ENCODE peak calls at places on chromosomes 4 and X, in four cellular contexts. One of them, this sample, is unnamed.
A peak's percentile ranks its signal among the peaks of the same experiment; 100 is the strongest.

GRCh38 chr4:1767058-1767769 is 25.9 kb upstream of the FGFR3 start:
- DNase-seq in Peyer's patch: no peak
- DNase-seq in HL-60: no peak
- DNase-seq in RWPE1: no peak
- DNase-seq in this sample: no peak

GRCh38 chr4:80694178-80694577 is 336.3 kb upstream of the BMP3 start:
- DNase-seq in RWPE1: peak; percentile 1
- DNase-seq in HL-60: no peak
- DNase-seq in Peyer's patch: no peak
- DNase-seq in this sample: no peak

GRCh38 chrX:108209006-108209554 is 117.5 kb downstream of the ATG4A start:
- DNase-seq in HL-60: no peak
- DNase-seq in RWPE1: no peak
- DNase-seq in Peyer's patch: no peak
- DNase-seq in this sample: no peak

GRCh38 chr4:55348436-55348835 is 2.4 kb downstream of the SRD5A3 start:
- DNase-seq in HL-60: no peak
- DNase-seq in RWPE1: no peak
- DNase-seq in Peyer's patch: no peak
- DNase-seq in this sample: no peak

GRCh38 chr4:135538698-135539097 is 1337.1 kb upstream of the PABPC4L start:
- DNase-seq in HL-60: no peak
- DNase-seq in Peyer's patch: peak; percentile 18
- DNase-seq in RWPE1: no peak
- DNase-seq in this sample: no peak

GRCh38 chr4:182240161-182241130 is 2.8 kb upstream of the TENM3 start:
- DNase-seq in HL-60: no peak
- DNase-seq in Peyer's patch: no peak
- DNase-seq in RWPE1: peak; percentile 35
- DNase-seq in this sample: no peak

GRCh38 chr4:77734928-77735327 is 84.2 kb downstream of the CNOT6L start:
- DNase-seq in RWPE1: peak; percentile 55
- DNase-seq in Peyer's patch: no peak
- DNase-seq in HL-60: peak; percentile 2
- DNase-seq in this sample: peak; percentile 14

GRCh38 chr4:110292994-110293744 is 94.8 kb upstream of the ELOVL6 start:
- DNase-seq in Peyer's patch: no peak
- DNase-seq in HL-60: no peak
- DNase-seq in RWPE1: no peak
- DNase-seq in this sample: no peak

GRCh38 chrX:40092808-40093435 is 4.8 kb downstream of the BCOR start:
- DNase-seq in HL-60: no peak
- DNase-seq in Peyer's patch: no peak
- DNase-seq in RWPE1: no peak
- DNase-seq in this sample: no peak

GRCh38 chr4:85475631-85476233 is 782 bp downstream of the ARHGAP24 start:
- DNase-seq in HL-60: no peak
- DNase-seq in RWPE1: no peak
- DNase-seq in Peyer's patch: no peak
- DNase-seq in this sample: no peak

GRCh38 chrX:136878423-136878822 is 2.1 kb downstream of the RBMX start:
- DNase-seq in Peyer's patch: no peak
- DNase-seq in RWPE1: no peak
- DNase-seq in HL-60: no peak
- DNase-seq in this sample: no peak

GRCh38 chr4:33625762-33626161 is 2618.6 kb downstream of the ARAP2 start:
- DNase-seq in RWPE1: no peak
- DNase-seq in Peyer's patch: no peak
- DNase-seq in HL-60: no peak
- DNase-seq in this sample: no peak

GRCh38 chrX:120512627-120513026 is 43.5 kb upstream of the LAMP2 start:
- DNase-seq in RWPE1: no peak
- DNase-seq in Peyer's patch: no peak
- DNase-seq in HL-60: no peak
- DNase-seq in this sample: no peak

GRCh38 chrX:120517936-120518335 is 42.8 kb downstream of the CUL4B start:
- DNase-seq in HL-60: no peak
- DNase-seq in RWPE1: no peak
- DNase-seq in Peyer's patch: no peak
- DNase-seq in this sample: no peak

GRCh38 chrX:120512222-120512621 is 43.1 kb upstream of the LAMP2 start:
- DNase-seq in Peyer's patch: no peak
- DNase-seq in HL-60: no peak
- DNase-seq in RWPE1: no peak
- DNase-seq in this sample: no peak

DNA sequence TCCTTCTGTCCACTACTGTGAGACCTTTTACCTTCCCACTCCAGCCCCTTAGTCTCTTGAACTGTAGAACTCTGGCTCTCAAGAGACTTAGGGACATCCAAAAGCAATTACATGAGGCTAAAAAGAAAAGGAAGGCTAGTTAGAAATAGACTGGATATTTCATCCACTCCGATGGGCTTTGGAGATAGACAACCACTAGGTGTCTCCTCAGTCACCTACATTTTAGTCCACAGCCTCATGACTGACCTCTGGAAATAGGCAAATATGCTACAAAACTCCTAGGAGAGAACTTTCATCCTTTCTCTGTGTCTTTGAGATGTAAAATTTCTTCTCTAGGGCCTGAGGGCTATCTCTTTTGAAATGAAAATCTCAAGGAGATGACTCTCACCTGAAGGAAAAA is 45.1 kb upstream of the LAMP2 start:
- DNase-seq in RWPE1: peak; percentile 8
- DNase-seq in HL-60: no peak
- DNase-seq in Peyer's patch: no peak
- DNase-seq in this sample: peak; percentile 7
- TF ChIP-seq CTCF in RWPE1: no peak
- TF ChIP-seq CTCF in HL-60: no peak
- TF ChIP-seq CTCF in Peyer's patch: peak; percentile 56
- TF ChIP-seq CTCF in this sample: no peak

GRCh38 chr4:184016742-184017668 is 111.9 kb downstream of the STOX2 start:
- DNase-seq in HL-60: no peak
- DNase-seq in Peyer's patch: no peak
- DNase-seq in RWPE1: no peak
- DNase-seq in this sample: peak; percentile 36

GRCh38 chr4:184011810-184012209 is 106.7 kb downstream of the STOX2 start:
- DNase-seq in Peyer's patch: no peak
- DNase-seq in HL-60: no peak
- DNase-seq in RWPE1: no peak
- DNase-seq in this sample: no peak

GRCh38 chr4:184010696-184011095 is 105.6 kb downstream of the STOX2 start:
- DNase-seq in HL-60: no peak
- DNase-seq in RWPE1: no peak
- DNase-seq in Peyer's patch: no peak
- DNase-seq in this sample: no peak

GRCh38 chr4:184012937-184013336 is 107.8 kb downstream of the STOX2 start:
- DNase-seq in Peyer's patch: no peak
- DNase-seq in HL-60: no peak
- DNase-seq in RWPE1: no peak
- DNase-seq in this sample: no peak

DNA sequence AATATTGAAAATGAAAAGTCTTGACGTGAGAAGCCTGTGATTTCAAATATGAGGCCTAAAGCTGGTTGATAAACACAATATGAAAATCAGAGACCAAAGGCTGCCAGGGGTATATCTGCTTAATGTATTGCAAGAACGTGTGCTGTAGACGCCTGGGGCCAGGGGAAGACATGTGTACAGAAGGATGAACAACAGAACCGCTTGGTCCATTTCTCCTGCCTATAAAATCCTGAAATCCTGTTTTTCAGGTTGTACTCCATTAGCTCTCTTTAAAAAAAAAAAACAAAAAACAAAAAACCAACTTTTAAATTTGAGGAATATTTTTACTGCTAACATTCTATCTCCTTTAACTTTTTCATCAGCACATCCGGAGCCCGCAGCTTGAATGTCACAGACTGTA is 109.2 kb downstream of the STOX2 start:
- DNase-seq in RWPE1: no peak
- DNase-seq in Peyer's patch: no peak
- DNase-seq in HL-60: no peak
- DNase-seq in this sample: no peak
- TF ChIP-seq CTCF in RWPE1: no peak
- TF ChIP-seq CTCF in Peyer's patch: no peak
- TF ChIP-seq CTCF in HL-60: no peak
- TF ChIP-seq CTCF in this sample: no peak

GRCh38 chr4:6733358-6734164 is 17.6 kb downstream of the BLOC1S4 start:
- DNase-seq in HL-60: no peak
- DNase-seq in RWPE1: no peak
- DNase-seq in Peyer's patch: no peak
- DNase-seq in this sample: no peak
- TF ChIP-seq CTCF in HL-60: no peak
- TF ChIP-seq CTCF in RWPE1: no peak
- TF ChIP-seq CTCF in Peyer's patch: no peak
- TF ChIP-seq CTCF in this sample: no peak

GRCh38 chr4:139822391-139822790 is 156.8 kb downstream of the MGST2 start:
- DNase-seq in Peyer's patch: no peak
- DNase-seq in HL-60: no peak
- DNase-seq in RWPE1: no peak
- DNase-seq in this sample: no peak
- TF ChIP-seq CTCF in Peyer's patch: no peak
- TF ChIP-seq CTCF in HL-60: no peak
- TF ChIP-seq CTCF in RWPE1: no peak
- TF ChIP-seq CTCF in this sample: no peak